ENCODE peak calls at places on chromosome 20, in four cellular contexts. P is ovary, E is nephron progenitor cell, R is heart left ventricle. Z is an unnamed sample.

GRCh38 chr20:23093613-23094012 is 7.5 kb upstream of the CD93 start:
- DNase-seq in P (no peak), E (no peak), R (no peak), Z (no peak)

GRCh38 chr20:6265204-6265904 is 142.5 kb upstream of the FERMT1 start:
- DNase-seq in P (no peak), E (no peak), R (no peak), Z (no peak)

GRCh38 chr20:23526850-23527249 is 35.9 kb downstream of the CST8 start:
- DNase-seq in P (no peak), E (no peak), R (no peak), Z (no peak)

GRCh38 chr20:21505161-21505809 is 8.6 kb downstream of the NKX2-2 start:
- DNase-seq in P (peak), E (peak), R (peak), Z (peak)

GRCh38 chr20:17664025-17664638 is 17.9 kb downstream of the RRBP1 start:
- DNase-seq in P (no peak), E (no peak), R (no peak), Z (no peak)

GRCh38 chr20:24164360-24164759 is 175.8 kb upstream of the GGTLC1 start:
- DNase-seq in P (no peak), E (peak), R (no peak), Z (no peak)

GRCh38 chr20:49961413-49961812 is 21.4 kb upstream of the SNAI1 start:
- DNase-seq in P (no peak), E (no peak), R (no peak), Z (no peak)

GRCh38 chr20:51910202-51911050 is 108.1 kb upstream of the SALL4 start:
- DNase-seq in P (no peak), E (no peak), R (no peak), Z (peak)

GRCh38 chr20:25750765-25751696 is 54.4 kb upstream of the ZNF337 start:
- DNase-seq in P (peak), E (no peak), R (peak), Z (peak)

GRCh38 chr20:33897313-33897912 is 86.3 kb downstream of the CHMP4B start:
- DNase-seq in P (no peak), E (no peak), R (no peak), Z (no peak)

GRCh38 chr20:39108746-39109145 is 146.6 kb downstream of the DHX35 start:
- DNase-seq in P (no peak), E (no peak), R (no peak), Z (no peak)

GRCh38 chr20:53792946-53793536 is 199.4 kb upstream of the ZNF217 start:
- DNase-seq in P (no peak), E (no peak), R (no peak), Z (no peak)

DNA sequence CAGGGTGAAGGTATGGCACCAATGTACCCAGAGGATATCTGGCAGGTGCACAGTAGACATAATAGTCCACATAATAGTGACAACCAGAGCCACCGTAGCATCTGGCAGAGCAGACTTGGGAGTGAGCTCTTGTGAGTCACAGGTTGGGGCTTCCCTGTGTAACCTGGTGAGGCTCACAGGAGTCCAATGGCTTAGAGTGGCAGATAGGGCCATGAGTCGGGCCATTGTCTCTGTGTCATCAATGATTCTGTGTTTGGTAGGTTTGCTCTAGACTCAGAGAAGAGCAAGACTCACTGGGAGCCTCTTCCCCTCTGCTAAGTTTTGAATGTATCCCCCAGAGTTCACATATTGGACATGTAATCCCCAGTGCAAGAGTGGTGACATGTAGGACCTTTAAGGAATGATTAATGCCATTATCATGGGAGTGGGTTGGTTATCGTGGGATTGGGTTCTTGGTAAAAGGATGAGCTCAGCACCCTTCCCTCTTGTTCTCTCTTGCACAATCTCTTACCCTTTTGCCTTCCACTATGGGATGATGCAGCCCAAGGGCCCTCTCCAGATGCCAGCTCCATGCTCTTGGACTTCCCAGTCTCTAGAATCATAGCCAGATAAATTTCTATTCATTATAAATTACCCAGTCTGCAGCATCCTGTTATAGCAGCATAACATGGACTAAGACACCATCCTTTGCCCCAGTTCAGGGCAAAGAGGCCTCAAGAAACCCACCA is 22.6 kb upstream of the SIRPA start:
- DNase-seq in P (no peak), E (no peak), R (no peak), Z (no peak)
- TF ChIP-seq CTCF in P (no peak), E (no peak), R (no peak), Z (no peak)

GRCh38 chr20:16240355-16240754 is 332.9 kb downstream of the KIF16B start:
- DNase-seq in P (no peak), E (no peak), R (no peak), Z (no peak)

GRCh38 chr20:16243470-16243869 is 329.8 kb downstream of the KIF16B start:
- DNase-seq in P (no peak), E (no peak), R (no peak), Z (no peak)

GRCh38 chr20:16245879-16246278 is 327.4 kb downstream of the KIF16B start:
- DNase-seq in P (no peak), E (no peak), R (no peak), Z (no peak)

GRCh38 chr20:16246870-16247269 is 326.4 kb downstream of the KIF16B start:
- DNase-seq in P (no peak), E (no peak), R (no peak), Z (no peak)

DNA sequence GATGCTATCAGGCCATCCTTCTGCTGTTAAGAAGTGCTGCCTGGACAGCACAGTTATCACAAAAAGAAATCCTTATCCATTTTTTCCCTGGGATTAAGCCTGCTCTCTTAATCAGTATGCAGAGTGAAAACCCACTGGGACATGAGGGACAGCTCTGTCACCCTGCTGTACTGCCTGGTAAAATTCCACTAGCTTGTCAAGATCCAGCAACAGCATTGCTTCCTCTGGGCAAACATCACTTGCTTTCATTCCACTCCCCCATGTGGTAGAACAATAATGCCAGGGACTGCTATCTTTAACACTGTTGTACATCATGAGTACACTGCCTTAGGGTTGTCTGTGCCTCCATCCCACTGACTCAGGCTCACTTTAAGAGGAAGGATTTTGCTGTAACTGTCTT is 331.3 kb downstream of the KIF16B start:
- DNase-seq in P (no peak), E (no peak), R (no peak), Z (no peak)
- TF ChIP-seq CTCF in P (no peak), E (no peak), R (no peak), Z (no peak)

GRCh38 chr20:58213112-58213511 is 15.3 kb downstream of the ANKRD60 start:
- DNase-seq in P (no peak), E (no peak), R (no peak), Z (no peak)
- TF ChIP-seq CTCF in P (no peak), E (no peak), R (no peak), Z (no peak)

DNA sequence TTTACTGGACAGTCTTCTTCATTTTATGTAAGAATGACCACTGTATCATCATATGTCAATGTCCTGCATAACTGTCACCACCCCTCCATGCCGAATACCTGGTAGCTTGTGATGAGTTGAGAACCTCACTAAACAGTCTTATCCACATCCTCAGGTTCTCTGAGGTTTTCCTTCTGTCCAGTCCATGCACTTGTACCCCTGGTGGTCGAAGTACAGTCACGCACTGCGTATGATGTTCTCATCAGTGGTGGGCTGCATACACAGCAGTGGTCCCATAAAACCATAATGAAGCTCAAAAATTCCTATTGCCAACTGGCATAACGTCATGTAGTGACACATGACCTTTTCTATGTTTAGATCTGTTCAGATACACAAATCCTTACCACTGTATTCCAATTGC is 31.2 kb upstream of the SDCBP2 start:
- DNase-seq in P (no peak), E (no peak), R (no peak), Z (no peak)
- TF ChIP-seq CTCF in P (no peak), E (no peak), R (no peak), Z (no peak)

GRCh38 chr20:58783515-58783914 is 67.2 kb downstream of the GNAS-AS1 start:
- DNase-seq in P (no peak), E (no peak), R (no peak), Z (no peak)
- TF ChIP-seq CTCF in P (no peak), E (no peak), R (no peak), Z (no peak)

DNA sequence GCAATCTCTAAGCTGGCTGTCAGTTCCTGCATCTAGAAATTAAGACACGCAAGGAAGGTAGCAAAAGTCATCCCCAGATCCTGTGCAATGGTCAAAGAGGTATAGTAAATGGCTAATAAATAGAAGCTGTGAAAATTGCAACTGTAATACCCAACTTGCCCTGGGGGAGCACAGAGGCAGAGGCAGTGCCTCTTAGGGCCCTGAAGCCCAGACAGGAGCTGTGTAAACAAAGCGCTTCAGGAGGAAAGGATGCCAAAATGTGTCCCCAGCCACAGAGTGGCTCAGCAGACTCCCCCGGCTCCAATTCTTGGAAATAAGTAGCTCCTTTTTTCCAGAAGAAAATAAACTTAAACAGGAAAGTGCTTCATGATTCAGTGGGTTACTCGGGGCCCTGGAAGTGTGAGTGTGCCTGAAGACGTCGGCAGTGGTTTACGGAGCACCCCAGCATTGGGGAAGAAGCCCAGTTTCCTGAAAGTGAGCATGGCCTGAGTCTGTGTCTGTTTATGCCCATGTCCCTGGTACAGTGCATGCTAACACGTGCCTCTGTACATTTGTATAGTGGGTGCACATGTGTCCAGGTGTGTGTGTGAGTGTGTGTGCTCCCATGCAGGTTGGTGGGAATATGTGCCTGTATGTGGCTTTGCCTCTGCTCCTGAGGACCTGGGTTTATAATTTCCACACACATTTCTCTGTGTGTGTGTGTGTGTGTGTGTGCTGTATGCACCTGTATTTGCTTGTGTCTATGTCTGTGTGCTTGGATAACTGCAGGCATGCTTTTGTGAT is 246.7 kb downstream of the MAFB start:
- DNase-seq in P (no peak), E (no peak), R (no peak), Z (no peak)
- TF ChIP-seq CTCF in P (no peak), E (peak), R (no peak), Z (no peak)

GRCh38 chr20:47317127-47317895 is 39.2 kb downstream of the ZMYND8 start:
- DNase-seq in P (peak), E (peak), R (peak), Z (peak)
- TF ChIP-seq CTCF in P (no peak), E (no peak), R (no peak), Z (no peak)

GRCh38 chr20:62899633-62900051 is 26.7 kb downstream of the DIDO1 start:
- DNase-seq in P (no peak), E (no peak), R (no peak), Z (no peak)

GRCh38 chr20:62898970-62899632 is 27.2 kb downstream of the DIDO1 start:
- DNase-seq in P (no peak), E (no peak), R (no peak), Z (no peak)

GRCh38 chr20:62901891-62902290 is 24.4 kb downstream of the DIDO1 start:
- DNase-seq in P (no peak), E (no peak), R (no peak), Z (no peak)

GRCh38 chr20:62900052-62900691 is 26.1 kb downstream of the DIDO1 start:
- DNase-seq in P (peak), E (peak), R (peak), Z (peak)

GRCh38 chr20:62900692-62901584 is 25.4 kb downstream of the DIDO1 start:
- DNase-seq in P (no peak), E (no peak), R (no peak), Z (no peak)
- TF ChIP-seq CTCF in P (no peak), E (no peak), R (no peak), Z (no peak)

GRCh38 chr20:60224914-60225313 is 266.7 kb downstream of the CDH26 start:
- DNase-seq in P (no peak), E (peak), R (no peak), Z (no peak)
- TF ChIP-seq CTCF in P (no peak), E (peak), R (no peak), Z (no peak)

GRCh38 chr20:10553326-10553984 is 118.3 kb downstream of the SLX4IP start:
- DNase-seq in P (peak), E (peak), R (peak), Z (peak)
- TF ChIP-seq CTCF in P (peak), E (peak), R (peak), Z (peak)